ENCODE peak calls at places on chromosomes 13 and 19, in seven cellular contexts. Q, J, F, H, N, V and U are unnamed samples.

GRCh38 chr13:50735071-50735470 is 108.4 kb downstream of the DLEU7 start:
- DNase-seq in J (no peak), V (no peak), N (no peak), Q (no peak), H (peak), F (no peak), U (no peak)

GRCh38 chr13:43537124-43537523 is 249.6 kb downstream of the ENOX1 start:
- DNase-seq in N (no peak), J (no peak), Q (no peak), V (no peak), F (no peak), H (peak), U (no peak)

GRCh38 chr13:79309690-79310089 is 96.4 kb downstream of the RBM26 start:
- DNase-seq in H (no peak), J (no peak), F (no peak), N (no peak), V (no peak), Q (no peak), U (no peak)

GRCh38 chr13:56166864-56167263 is 973.9 kb upstream of the PRR20A start:
- DNase-seq in V (no peak), J (peak), Q (no peak), H (no peak), N (no peak), F (no peak), U (no peak)

GRCh38 chr19:7910321-7911161 is 4.1 kb upstream of the TGFBR3L start:
- DNase-seq in F (no peak), J (no peak), V (no peak), N (no peak), Q (no peak), H (no peak), U (no peak)

GRCh38 chr19:6773323-6773931 is 919 bp downstream of the VAV1 start:
- DNase-seq in H (no peak), J (peak), V (peak), F (peak), N (peak), Q (no peak), U (no peak)

GRCh38 chr19:39416626-39417120 is 4.2 kb downstream of the PLEKHG2 start:
- DNase-seq in H (no peak), F (peak), Q (no peak), N (no peak), V (no peak), J (no peak), U (peak)

GRCh38 chr13:94706854-94707399 is 5.4 kb downstream of the SOX21 start:
- DNase-seq in F (no peak), H (no peak), Q (peak), V (no peak), N (no peak), J (no peak), U (peak)

GRCh38 chr13:48500652-48501197 is 32.2 kb downstream of the RCBTB2 start:
- DNase-seq in N (peak), V (no peak), J (no peak), Q (no peak), H (peak), F (peak), U (peak)

GRCh38 chr13:104553156-104553555 is 1486.9 kb upstream of the SLC10A2 start:
- DNase-seq in N (no peak), H (no peak), F (no peak), V (no peak), J (no peak), Q (no peak), U (no peak)

GRCh38 chr19:23098286-23098685 is 18.5 kb upstream of the ZNF730 start:
- DNase-seq in J (no peak), V (no peak), Q (no peak), H (no peak), F (no peak), N (no peak), U (no peak)

GRCh38 chr19:18854982-18855381 is 23.2 kb downstream of the UPF1 start:
- DNase-seq in J (no peak), Q (no peak), H (no peak), N (no peak), F (no peak), V (no peak), U (no peak)

GRCh38 chr13:113951246-113951999 is 22.5 kb downstream of the C13orf46 start:
- DNase-seq in N (peak), V (peak), Q (peak), H (peak), F (no peak), J (peak), U (peak)

GRCh38 chr13:89457977-89458376 is 1786.8 kb downstream of the SLITRK5 start:
- DNase-seq in H (no peak), V (no peak), F (no peak), Q (no peak), N (no peak), J (no peak), U (no peak)

GRCh38 chr13:27450921-27451461 is 627 bp upstream of the MTIF3 start:
- DNase-seq in H (peak), V (peak), Q (no peak), J (no peak), N (no peak), F (peak), U (peak)

GRCh38 chr13:39419866-39420265 is 183.1 kb downstream of the LHFPL6 start:
- DNase-seq in J (no peak), F (no peak), N (no peak), V (no peak), Q (peak), H (no peak), U (peak)

GRCh38 chr19:47331931-47332547 is at the start of gene C5AR2:
- DNase-seq in J (no peak), V (no peak), F (no peak), H (peak), Q (no peak), N (no peak), U (no peak)

GRCh38 chr19:47021536-47022139 is 2.0 kb downstream of the NPAS1 start:
- DNase-seq in H (no peak), Q (no peak), N (no peak), J (peak), V (no peak), F (no peak), U (peak)

GRCh38 chr19:2475018-2475701 is 767 bp upstream of the GADD45B start:
- DNase-seq in V (peak), Q (no peak), F (peak), J (no peak), N (peak), H (peak), U (peak)

GRCh38 chr19:42185281-42185680 is 32.2 kb downstream of the DEDD2 start:
- DNase-seq in J (no peak), H (peak), N (no peak), Q (no peak), V (no peak), F (peak), U (no peak)

GRCh38 chr19:45613926-45614725 is 12.1 kb upstream of the GPR4 start:
- DNase-seq in Q (no peak), F (peak), V (no peak), N (no peak), J (no peak), H (peak), U (peak)

GRCh38 chr19:1929051-1929742 is 11.8 kb upstream of the CSNK1G2 start:
- DNase-seq in Q (peak), V (peak), J (peak), N (peak), H (peak), F (peak), U (peak)

GRCh38 chr13:29105779-29106178 is 285.6 kb downstream of the MTUS2 start:
- DNase-seq in Q (no peak), J (peak), H (no peak), N (no peak), V (no peak), F (no peak), U (peak)

GRCh38 chr13:47932953-47933687 is 68.0 kb downstream of the SUCLA2 start:
- DNase-seq in H (no peak), V (no peak), Q (no peak), N (no peak), J (no peak), F (peak), U (peak)

GRCh38 chr19:4425531-4425930 is 23.1 kb downstream of the CHAF1A start:
- DNase-seq in V (no peak), N (no peak), Q (no peak), H (peak), J (no peak), F (no peak), U (no peak)

GRCh38 chr19:10586396-10586795 is 716 bp downstream of the AP1M2 start:
- DNase-seq in Q (no peak), N (no peak), H (no peak), F (no peak), V (no peak), J (no peak), U (no peak)

GRCh38 chr13:22218784-22219183 is 547.9 kb downstream of the FGF9 start:
- DNase-seq in N (no peak), H (no peak), J (no peak), V (no peak), F (no peak), Q (no peak), U (no peak)

GRCh38 chr19:1651061-1651547 is 1.3 kb downstream of the TCF3 start:
- DNase-seq in V (peak), Q (no peak), F (peak), J (no peak), N (peak), H (peak), U (no peak)

GRCh38 chr13:114145256-114145655 is 12.8 kb upstream of the RASA3 start:
- DNase-seq in F (no peak), H (no peak), N (no peak), J (no peak), Q (peak), V (no peak), U (no peak)

GRCh38 chr19:3249408-3249807 is 24.9 kb downstream of the CELF5 start:
- DNase-seq in J (peak), F (peak), N (no peak), Q (no peak), H (no peak), V (no peak), U (no peak)

GRCh38 chr13:93304868-93305613 is 78.4 kb downstream of the GPC6 start:
- DNase-seq in H (no peak), N (no peak), J (no peak), V (no peak), Q (no peak), F (no peak), U (no peak)

GRCh38 chr13:66574606-66575005 is 655.5 kb downstream of the PCDH9 start:
- DNase-seq in J (no peak), V (no peak), Q (no peak), H (peak), N (no peak), F (no peak), U (no peak)